ENCODE peak calls at places on chromosomes 5 and 9, in five cellular contexts. N, V, Y, X and B are unnamed samples.

GRCh38 chr5:162067651-162068411 is at the start of gene GABRG2:
- DNase-seq in N (no peak), V (no peak), Y (no peak), X (no peak), B (no peak)

GRCh38 chr9:107684224-107684623 is 194.7 kb upstream of the KLF4 start:
- DNase-seq in N (no peak), V (no peak), Y (no peak), X (no peak), B (no peak)

GRCh38 chr5:93035194-93035593 is 545.8 kb downstream of the NR2F1-AS1 start:
- DNase-seq in N (no peak), V (no peak), Y (no peak), X (no peak), B (no peak)

GRCh38 chr5:137705106-137705505 is 30.8 kb downstream of the KLHL3 start:
- DNase-seq in N (no peak), V (no peak), Y (no peak), X (no peak), B (no peak)

GRCh38 chr5:17477553-17478265 is 20.3 kb upstream of the TAF11L2 start:
- DNase-seq in N (no peak), V (no peak), Y (no peak), X (no peak), B (no peak)

GRCh38 chr5:166165600-166165999 is 2125.8 kb upstream of the WWC1 start:
- DNase-seq in N (peak), V (no peak), Y (no peak), X (no peak), B (no peak)

GRCh38 chr5:139806111-139806510 is 10.5 kb downstream of the PSD2 start:
- DNase-seq in N (no peak), V (no peak), Y (no peak), X (no peak), B (no peak)

GRCh38 chr9:110050925-110051355 is 157.0 kb downstream of the C9orf152 start:
- DNase-seq in N (no peak), V (peak), Y (peak), X (peak), B (peak)

GRCh38 chr5:157502143-157502647 is 42.2 kb downstream of the NIPAL4 start:
- DNase-seq in N (no peak), V (peak), Y (no peak), X (no peak), B (peak)

GRCh38 chr5:150153957-150154617 is 1.6 kb downstream of the PDGFRB start:
- DNase-seq in N (no peak), V (no peak), Y (no peak), X (no peak), B (no peak)

GRCh38 chr9:98430535-98430934 is 175.1 kb upstream of the TBC1D2 start:
- DNase-seq in N (no peak), V (no peak), Y (no peak), X (no peak), B (no peak)

GRCh38 chr9:121781143-121781542 is 129.7 kb downstream of the DAB2IP start:
- DNase-seq in N (no peak), V (no peak), Y (no peak), X (no peak), B (no peak)

GRCh38 chr5:77087484-77088291 is 603 bp upstream of the ZBED3 start:
- DNase-seq in N (no peak), V (no peak), Y (no peak), X (no peak), B (no peak)

GRCh38 chr9:123327697-123328100 is 28.3 kb upstream of the CRB2 start:
- DNase-seq in N (no peak), V (no peak), Y (no peak), X (no peak), B (no peak)

DNA sequence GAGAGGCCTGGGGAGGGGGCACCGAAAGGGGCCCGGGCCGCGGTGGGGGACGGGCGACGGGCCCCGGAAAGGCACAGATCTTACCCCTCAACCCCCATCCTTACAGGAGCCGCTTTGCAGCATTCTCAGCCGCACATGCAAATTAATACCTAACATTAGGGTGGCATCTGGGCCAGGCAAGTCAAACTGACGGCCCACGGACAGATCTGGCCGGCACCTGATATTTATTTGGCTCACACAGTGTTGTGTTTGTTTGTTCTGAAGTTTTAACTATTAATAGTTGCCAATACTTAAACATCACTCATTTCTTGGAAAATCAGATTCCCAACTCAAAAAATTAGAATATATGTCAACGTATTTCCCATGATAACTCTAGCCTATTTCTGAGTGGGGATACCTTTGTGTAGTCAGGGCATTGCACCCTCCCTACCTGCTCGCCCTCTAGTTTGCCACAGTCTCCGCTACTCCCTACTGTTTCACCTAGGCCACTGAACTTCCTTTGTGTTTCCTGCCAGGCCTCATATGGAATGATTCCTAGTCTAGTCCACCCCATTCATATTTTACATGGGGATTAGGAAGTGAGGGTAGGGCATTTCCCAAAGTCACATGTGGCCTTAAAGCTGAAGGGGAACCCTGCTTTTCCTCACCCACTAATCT is 71.9 kb upstream of the LARP1 start:
- DNase-seq in N (no peak), V (no peak), Y (no peak), X (no peak), B (no peak)
- TF ChIP-seq CTCF in N (no peak), V (no peak), Y (no peak), X (no peak), B (no peak)

DNA sequence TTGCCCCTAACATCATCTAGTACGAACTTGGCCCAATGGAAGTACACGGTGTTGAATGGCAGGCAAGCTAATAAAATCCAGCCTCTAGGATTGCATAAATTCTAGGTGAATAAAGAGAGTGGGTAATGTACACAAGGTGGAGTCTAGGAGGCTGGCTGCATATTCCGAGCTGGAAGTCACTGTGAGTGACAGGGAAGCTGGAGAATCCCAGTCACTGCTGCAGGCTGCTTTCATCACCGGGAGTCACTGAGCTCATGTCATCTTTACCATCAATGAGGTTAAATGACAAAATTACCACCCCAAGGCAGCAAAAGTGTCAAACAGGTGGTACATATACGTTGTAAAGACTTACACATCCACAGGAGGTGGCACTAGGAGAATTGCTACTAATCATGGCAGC is 91.3 kb upstream of the HMHB1 start:
- DNase-seq in N (no peak), V (no peak), Y (no peak), X (no peak), B (no peak)
- TF ChIP-seq CTCF in N (no peak), V (no peak), Y (no peak), X (no peak), B (no peak)

GRCh38 chr9:92438900-92439526 is 14.7 kb upstream of the OMD start:
- DNase-seq in N (no peak), V (no peak), Y (no peak), X (no peak), B (no peak)
- TF ChIP-seq CTCF in N (peak), V (peak), Y (no peak), X (peak), B (no peak)

GRCh38 chr5:868599-869135 is 17.9 kb upstream of the ZDHHC11 start:
- DNase-seq in N (no peak), V (no peak), Y (no peak), X (no peak), B (no peak)

GRCh38 chr5:865168-865521 is 14.4 kb upstream of the ZDHHC11 start:
- DNase-seq in N (no peak), V (no peak), Y (no peak), X (no peak), B (no peak)

GRCh38 chr5:865771-866170 is 15.0 kb upstream of the ZDHHC11 start:
- DNase-seq in N (no peak), V (no peak), Y (no peak), X (no peak), B (no peak)

GRCh38 chr5:864492-865167 is 13.8 kb upstream of the ZDHHC11 start:
- DNase-seq in N (no peak), V (no peak), Y (no peak), X (peak), B (no peak)

DNA sequence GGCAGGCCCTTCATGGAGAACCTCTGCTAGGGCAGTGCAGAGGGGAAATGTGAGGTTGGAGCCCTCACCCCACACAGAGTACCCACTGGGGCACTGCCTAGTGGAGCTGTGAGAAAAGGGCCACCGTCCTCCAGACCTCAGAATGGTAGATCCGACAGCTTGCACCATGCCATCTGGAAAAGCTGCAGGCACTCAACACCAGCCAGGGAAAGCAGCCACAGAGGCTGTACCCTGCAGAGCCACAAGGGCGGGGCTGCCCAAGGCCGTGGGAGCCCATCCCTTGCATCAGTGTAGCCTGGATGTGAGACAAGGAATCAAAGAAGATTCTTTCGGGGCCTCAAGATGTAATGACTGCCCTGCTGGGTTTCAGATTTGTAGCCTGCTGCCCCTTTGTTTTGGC is 16.5 kb upstream of the ZDHHC11 start:
- DNase-seq in N (no peak), V (no peak), Y (no peak), X (no peak), B (no peak)
- TF ChIP-seq CTCF in N (no peak), V (no peak), Y (no peak), X (no peak), B (no peak)

GRCh38 chr5:159089675-159090074 is 10.0 kb downstream of the EBF1 start:
- DNase-seq in N (no peak), V (no peak), Y (no peak), X (no peak), B (no peak)
- TF ChIP-seq CTCF in N (no peak), V (no peak), Y (no peak), X (no peak), B (no peak)

DNA sequence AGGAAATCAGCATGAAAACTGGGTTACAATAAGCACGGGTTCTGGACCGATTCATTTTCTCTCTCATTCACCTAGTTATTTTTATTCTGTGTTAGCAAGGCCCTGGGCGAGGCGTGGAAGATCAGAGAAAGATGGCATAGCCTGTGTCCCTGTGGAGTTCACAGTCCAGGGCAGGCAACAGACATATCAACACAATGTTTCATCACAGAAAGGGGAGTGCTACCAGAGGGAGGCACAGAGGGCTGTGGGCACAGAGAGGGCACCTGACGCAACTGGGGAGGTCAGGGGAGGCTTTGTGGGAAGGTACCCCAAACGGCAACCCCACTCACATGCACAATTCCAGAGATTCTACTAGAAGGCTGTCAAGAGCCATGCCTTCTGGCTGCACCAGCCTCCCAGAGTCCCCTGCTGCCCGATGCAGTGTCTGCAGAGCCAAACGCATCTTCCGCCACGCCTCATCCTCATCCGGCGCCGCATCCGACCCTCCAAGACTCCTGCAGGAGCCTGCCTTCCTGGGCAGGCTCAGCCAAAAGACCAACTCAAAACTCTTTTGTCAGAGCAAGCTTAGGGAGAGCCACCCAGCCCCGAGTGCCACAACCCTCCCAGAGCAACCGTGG is 1.4 kb downstream of the FAM193B start:
- DNase-seq in N (peak), V (no peak), Y (no peak), X (no peak), B (no peak)
- TF ChIP-seq CTCF in N (no peak), V (no peak), Y (no peak), X (no peak), B (no peak)

GRCh38 chr9:71626395-71626794 is 141.9 kb downstream of the CEMIP2 start:
- DNase-seq in N (no peak), V (no peak), Y (no peak), X (no peak), B (no peak)

GRCh38 chr9:71629816-71630215 is 138.5 kb downstream of the CEMIP2 start:
- DNase-seq in N (no peak), V (no peak), Y (no peak), X (no peak), B (no peak)

GRCh38 chr9:71630371-71630770 is 137.9 kb downstream of the CEMIP2 start:
- DNase-seq in N (no peak), V (no peak), Y (no peak), X (no peak), B (no peak)

GRCh38 chr9:71627537-71627936 is 140.8 kb downstream of the CEMIP2 start:
- DNase-seq in N (no peak), V (no peak), Y (no peak), X (no peak), B (no peak)

GRCh38 chr9:71628247-71628646 is 140.1 kb downstream of the CEMIP2 start:
- DNase-seq in N (no peak), V (no peak), Y (no peak), X (no peak), B (no peak)
- TF ChIP-seq CTCF in N (peak), V (peak), Y (no peak), X (peak), B (peak)

GRCh38 chr9:88559661-88560060 is 24.7 kb downstream of the NXNL2 start:
- DNase-seq in N (no peak), V (no peak), Y (no peak), X (no peak), B (no peak)
- TF ChIP-seq CTCF in N (no peak), V (no peak), Y (no peak), X (peak), B (no peak)